ENCODE peak calls at places on chromosomes 3 and 15, in four cellular contexts. C, F, J and B are unnamed samples.

GRCh38 chr3:117553461-117553860 is 843.9 kb downstream of the TUSC7 start:
- DNase-seq in F (no peak), C (no peak), J (no peak), B (no peak)

GRCh38 chr3:139134678-139135372 is 90.1 kb upstream of the PRR23C start:
- DNase-seq in F (no peak), J (no peak), C (no peak), B (no peak)

GRCh38 chr3:109098245-109098644 is 19.7 kb downstream of the MORC1 start:
- DNase-seq in J (no peak), C (no peak), F (peak; percentile 36), B (no peak)

GRCh38 chr15:33451385-33451784 is 140.6 kb downstream of the RYR3 start:
- DNase-seq in J (no peak), C (no peak), F (no peak), B (no peak)

GRCh38 chr3:12182687-12183441 is 24.2 kb upstream of the TIMP4 start:
- DNase-seq in F (no peak), J (no peak), C (no peak), B (no peak)

GRCh38 chr3:40780801-40781406 is 256.1 kb downstream of the ZNF621 start:
- DNase-seq in J (no peak), C (no peak), F (peak; percentile 31), B (no peak)

GRCh38 chr3:18238721-18239331 is 186.3 kb downstream of the SATB1 start:
- DNase-seq in F (no peak), C (no peak), J (no peak), B (no peak)

GRCh38 chr15:42118650-42119531 is 24.5 kb upstream of the PLA2G4D start:
- DNase-seq in C (no peak), F (no peak), J (no peak), B (no peak)

DNA sequence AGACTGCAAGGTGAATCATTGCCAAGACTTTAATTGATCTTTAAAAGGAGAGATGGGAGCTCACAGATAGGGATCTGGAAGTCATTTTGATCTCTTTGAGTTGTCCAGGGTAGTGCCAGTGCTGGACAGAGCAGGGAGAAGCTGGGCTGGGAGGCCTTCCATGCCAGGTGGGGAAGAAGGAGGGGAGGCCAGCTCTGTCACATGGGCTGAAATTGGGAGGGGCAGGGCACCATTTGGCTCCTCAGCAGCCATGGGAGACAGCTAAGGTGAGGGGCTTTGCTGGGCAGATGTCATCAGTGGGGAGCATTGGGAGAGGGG is 23.4 kb downstream of the SMAD6 start:
- DNase-seq in F (no peak), C (no peak), J (no peak), B (no peak)
- H3K27ac ChIP-seq in F (no peak overlapping the region), C (no peak overlapping the region), J (no peak overlapping the region), B (no peak overlapping the region)

GRCh38 chr3:28576590-28577220 is 228.1 kb upstream of the AZI2 start:
- DNase-seq in J (no peak), C (no peak), F (no peak), B (no peak)

GRCh38 chr3:28577941-28578340 is 229.3 kb upstream of the AZI2 start:
- DNase-seq in F (no peak), C (no peak), J (no peak), B (no peak)

GRCh38 chr3:28575748-28576589 is 227.3 kb upstream of the AZI2 start:
- DNase-seq in J (no peak), C (no peak), F (peak; percentile 20), B (no peak)

GRCh38 chr3:28574036-28574435 is 225.4 kb upstream of the AZI2 start:
- DNase-seq in J (no peak), C (no peak), F (no peak), B (no peak)

GRCh38 chr3:28575100-28575747 is 226.6 kb upstream of the AZI2 start:
- DNase-seq in F (peak; percentile 36), J (no peak), C (no peak), B (no peak)
- H3K4me3 ChIP-seq in F (peak overlapping the region; percentile 47), J (no peak overlapping the region), C (no peak overlapping the region), B (no peak overlapping the region)

DNA sequence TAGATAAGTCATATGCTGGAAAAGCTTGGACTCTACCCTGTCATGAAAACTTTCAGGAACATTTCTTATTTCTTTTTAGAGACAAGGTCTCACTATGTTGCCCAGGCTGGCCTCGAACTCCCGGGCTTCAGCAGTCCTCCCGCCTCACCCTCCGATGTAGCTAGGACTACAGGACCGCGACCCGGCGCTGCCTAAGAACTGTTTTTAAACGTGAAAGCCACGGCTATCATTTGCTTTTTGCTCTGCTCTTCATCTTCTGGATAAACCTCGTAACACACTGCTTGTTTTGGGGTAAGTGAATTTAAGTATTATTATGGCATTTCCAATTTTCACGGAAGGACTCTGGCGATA is 14.3 kb upstream of the CCNL1 start:
- DNase-seq in C (no peak), F (peak; percentile 39), J (no peak), B (no peak)
- H3K27ac ChIP-seq in C (peak overlapping the region; percentile 98), F (peak overlapping the region; percentile 83), J (peak overlapping the region; percentile 98), B (peak overlapping the region; percentile 94)

DNA sequence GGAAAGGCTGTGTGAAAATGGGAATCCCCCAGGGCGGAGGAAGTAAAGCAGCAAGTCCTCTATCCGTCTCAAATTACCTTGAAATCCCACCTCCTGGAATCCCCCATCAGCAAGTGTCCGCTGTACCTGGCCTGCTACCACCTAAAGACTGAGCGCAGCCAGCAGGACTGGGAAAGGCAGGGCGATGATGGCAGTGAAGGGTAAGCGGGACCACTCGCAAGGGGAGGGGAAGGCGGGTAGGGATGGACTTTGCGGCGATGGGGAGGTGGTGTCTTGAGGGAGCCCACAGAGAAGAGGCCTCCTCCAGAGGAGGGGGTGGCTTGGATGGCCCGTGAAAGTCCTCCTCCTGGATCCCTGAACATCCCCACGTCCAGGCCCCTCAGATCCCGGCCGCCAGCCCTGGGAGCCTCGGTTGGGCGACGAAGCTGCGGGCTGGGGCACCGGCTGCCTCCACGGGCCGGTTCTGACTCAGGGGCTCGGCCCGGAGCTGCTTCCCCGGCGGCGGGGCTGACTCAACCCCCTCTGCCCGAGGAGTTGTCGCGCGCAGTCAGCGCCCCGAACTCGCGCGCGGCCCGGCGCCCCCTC is 595 bp downstream of the LARP6 start:
- DNase-seq in C (no peak), J (no peak), F (peak; percentile 27), B (no peak)
- H3K4me3 ChIP-seq in C (peak overlapping the region; percentile 98), J (no peak overlapping the region), F (peak overlapping the region; percentile 80), B (no peak overlapping the region)

GRCh38 chr3:195909294-195909644 is 918 bp upstream of the TNK2 start:
- DNase-seq in C (no peak), J (no peak), F (no peak), B (no peak)

GRCh38 chr3:195906865-195907729 is 1.3 kb downstream of the TNK2 start:
- DNase-seq in C (no peak), J (peak; percentile 87), F (peak; percentile 35), B (peak; percentile 86)

GRCh38 chr3:195907730-195908438 is 467 bp downstream of the TNK2 start:
- DNase-seq in J (peak; percentile 59), F (peak; percentile 55), C (no peak), B (peak; percentile 56)

GRCh38 chr3:195909645-195910498 is 1.5 kb upstream of the TNK2 start:
- DNase-seq in J (peak; percentile 86), C (no peak), F (peak; percentile 85), B (peak; percentile 86)

GRCh38 chr3:195908439-195909293 is at the start of gene TNK2:
- DNase-seq in C (no peak), F (no peak), J (peak; percentile 45), B (peak; percentile 63)
- H3K27ac ChIP-seq in C (no peak within 1 kb of the TSS), F (no peak within 1 kb of the TSS), J (peak within 1 kb of the TSS; percentile 94), B (peak within 1 kb of the TSS; percentile 85)